ENCODE peak calls at places on chromosomes 7 and 10, in ten cellular contexts. M is ovary, H is SK-N-SH, U is cardiac muscle cell, X is pancreas, E is esophagus squamous epithelium, B is fibroblast of lung, F is endodermal cell, Y is HCT116, W is PC-9. L is an unnamed sample. For H3K36me3, the result is how much of the 10 kb centered on the place peaks cover.

GRCh38 chr10:36888925-36889573 is 236.3 kb upstream of the ANKRD30A start:
- DNase-seq in E (no peak), X (no peak), H (peak), Y (peak), M (no peak), W (no peak), B (no peak), F (peak), U (peak), L (no peak)

GRCh38 chr10:97534746-97535367 is 36.1 kb downstream of the UBTD1 start:
- DNase-seq in M (no peak), B (peak), U (peak), H (peak), X (no peak), W (no peak), Y (no peak), F (peak), E (no peak), L (no peak)

GRCh38 chr10:132185601-132186487 is 904 bp upstream of the DPYSL4 start:
- DNase-seq in F (peak), M (peak), E (no peak), H (no peak), Y (peak), U (peak), X (peak), B (peak), W (no peak), L (no peak)

GRCh38 chr10:88525371-88526079 is 57.6 kb downstream of the RNLS start:
- DNase-seq in M (no peak), E (no peak), U (no peak), F (no peak), W (peak), B (peak), X (peak), H (no peak), Y (peak), L (no peak)

GRCh38 chr10:59098387-59098786 is 78.1 kb upstream of the PHYHIPL start:
- DNase-seq in U (no peak), H (no peak), M (no peak), Y (no peak), F (no peak), X (no peak), B (peak), W (no peak), E (no peak), L (peak)

GRCh38 chr10:25934673-25935139 is 677 bp downstream of the MYO3A start:
- DNase-seq in W (no peak), U (peak), B (peak), X (peak), F (peak), Y (no peak), H (peak), E (no peak), M (no peak), L (no peak)

GRCh38 chr7:95396136-95397032 is at the start of gene PON3:
- DNase-seq in U (no peak), M (peak), Y (peak), H (no peak), W (no peak), E (no peak), X (peak), B (no peak), F (peak), L (no peak)

GRCh38 chr7:115976651-115977050 is 53.9 kb downstream of the TFEC start:
- DNase-seq in Y (no peak), X (no peak), F (no peak), W (no peak), H (no peak), U (no peak), B (no peak), M (no peak), E (no peak), L (no peak)

GRCh38 chr10:79104264-79104954 is 35.6 kb downstream of the ZMIZ1 start:
- DNase-seq in E (no peak), Y (no peak), X (peak), W (no peak), B (peak), H (no peak), F (no peak), U (no peak), M (peak), L (no peak)

GRCh38 chr10:98340946-98341345 is 73.0 kb upstream of the LOXL4 start:
- DNase-seq in X (no peak), W (no peak), M (no peak), E (no peak), B (peak), U (peak), H (peak), Y (no peak), F (no peak), L (no peak)

GRCh38 chr10:23999445-23999844 is 209.5 kb upstream of the KIAA1217 start:
- DNase-seq in M (no peak), H (no peak), B (no peak), W (no peak), F (no peak), X (no peak), E (no peak), U (no peak), Y (no peak), L (no peak)

GRCh38 chr10:95881316-95881715 is 26.5 kb upstream of the CC2D2B start:
- DNase-seq in H (no peak), X (no peak), B (no peak), E (no peak), Y (no peak), M (no peak), W (no peak), U (no peak), F (no peak), L (no peak)

GRCh38 chr7:80905334-80905733 is 13.5 kb downstream of the SEMA3C start:
- DNase-seq in X (no peak), E (no peak), Y (no peak), B (no peak), W (no peak), H (no peak), U (no peak), M (no peak), F (no peak), L (no peak)

GRCh38 chr7:28630350-28630749 is 218.0 kb downstream of the CREB5 start:
- DNase-seq in Y (no peak), W (no peak), U (no peak), X (no peak), M (no peak), B (no peak), E (no peak), H (no peak), F (no peak), L (peak)

GRCh38 chr10:6755891-6756460 is 175.9 kb upstream of the PRKCQ start:
- DNase-seq in Y (no peak), X (no peak), F (no peak), H (no peak), U (no peak), M (no peak), E (no peak), B (peak), W (no peak), L (peak)

GRCh38 chr7:74064696-74065095 is 18.9 kb upstream of the LIMK1 start:
- DNase-seq in M (no peak), E (no peak), B (no peak), F (no peak), X (no peak), Y (no peak), U (no peak), W (no peak), H (no peak), L (no peak)

GRCh38 chr10:100359529-100360150 is 12.6 kb downstream of the SCD start:
- DNase-seq in W (no peak), E (no peak), B (no peak), Y (no peak), F (no peak), U (peak), X (peak), H (peak), M (no peak), L (no peak)

GRCh38 chr10:112361951-112362770 is 11.8 kb upstream of the ACSL5 start:
- DNase-seq in M (no peak), H (no peak), U (peak), Y (no peak), W (peak), B (peak), F (peak), E (no peak), X (peak), L (no peak)

GRCh38 chr10:80664071-80664680 is 126.5 kb downstream of the SH2D4B start:
- DNase-seq in H (peak), B (peak), M (peak), W (no peak), Y (peak), U (peak), F (peak), E (no peak), X (peak), L (no peak)

GRCh38 chr10:121426307-121426706 is 171.9 kb downstream of the FGFR2 start:
- DNase-seq in M (no peak), X (no peak), Y (peak), H (no peak), W (no peak), F (peak), B (no peak), E (no peak), U (no peak), L (no peak)

DNA sequence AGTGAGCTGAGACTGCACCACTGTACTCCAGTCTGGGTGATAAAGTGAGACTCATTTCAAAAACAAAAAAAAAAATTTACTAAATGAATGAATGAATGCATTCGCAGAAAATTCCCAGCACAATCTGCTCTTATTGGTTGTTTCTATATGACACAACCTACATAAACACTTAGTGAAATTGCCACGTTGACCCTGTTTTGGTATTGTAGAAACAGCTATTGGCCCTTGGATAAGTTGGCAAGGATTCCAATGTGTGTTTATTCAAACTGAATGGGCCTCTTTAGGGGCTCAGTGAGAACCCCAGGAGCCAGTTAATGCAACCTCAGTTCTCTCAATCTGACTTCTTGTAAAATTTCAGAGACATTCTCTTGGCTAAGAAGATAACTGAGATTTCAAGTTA is 66.0 kb downstream of the HHEX start:
- DNase-seq in W (no peak), M (no peak), H (no peak), U (no peak), B (no peak), X (no peak), E (no peak), Y (no peak), F (no peak), L (no peak)
- H3K4me3 ChIP-seq in W (no peak), M (no peak), H (no peak), U (no peak), B (no peak), X (no peak), E (no peak), Y (no peak), F (no peak), L (no peak)

DNA sequence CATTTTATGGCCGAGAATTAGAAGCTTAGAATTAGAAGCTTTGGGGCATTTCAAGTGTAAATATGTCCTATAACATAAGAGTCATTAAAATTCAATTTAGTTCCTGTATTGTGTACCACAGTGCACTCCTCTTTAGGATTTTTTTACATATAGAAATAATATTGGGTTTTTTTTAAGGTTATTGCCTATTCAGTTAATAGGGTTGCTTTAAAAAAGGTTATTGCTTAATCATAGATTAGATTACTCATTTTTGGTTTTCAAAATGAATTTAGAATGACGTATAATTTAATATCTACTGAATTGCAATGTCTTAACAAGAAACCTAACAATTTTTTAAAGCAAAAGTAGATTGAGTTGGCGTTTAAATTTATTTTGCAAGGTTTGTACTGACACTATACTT is 34.1 kb downstream of the NOC3L start:
- DNase-seq in F (no peak), Y (no peak), U (no peak), M (no peak), W (no peak), H (no peak), E (no peak), B (no peak), X (no peak), L (no peak)
- H3K36me3 ChIP-seq in F (half or more), Y (under half), U (under half), M (under half), W (under half), H (half or more), E (under half), B (under half), X (under half), L (under half)

GRCh38 chr7:20745716-20746115 is 41.0 kb downstream of the SP8 start:
- DNase-seq in U (no peak), F (peak), E (no peak), B (no peak), W (no peak), H (no peak), Y (no peak), X (no peak), M (no peak), L (no peak)
- TF ChIP-seq CTCF in U (no peak), F (no peak), E (no peak), B (no peak), W (no peak), H (no peak), Y (no peak), X (no peak), M (no peak), L (no peak)

DNA sequence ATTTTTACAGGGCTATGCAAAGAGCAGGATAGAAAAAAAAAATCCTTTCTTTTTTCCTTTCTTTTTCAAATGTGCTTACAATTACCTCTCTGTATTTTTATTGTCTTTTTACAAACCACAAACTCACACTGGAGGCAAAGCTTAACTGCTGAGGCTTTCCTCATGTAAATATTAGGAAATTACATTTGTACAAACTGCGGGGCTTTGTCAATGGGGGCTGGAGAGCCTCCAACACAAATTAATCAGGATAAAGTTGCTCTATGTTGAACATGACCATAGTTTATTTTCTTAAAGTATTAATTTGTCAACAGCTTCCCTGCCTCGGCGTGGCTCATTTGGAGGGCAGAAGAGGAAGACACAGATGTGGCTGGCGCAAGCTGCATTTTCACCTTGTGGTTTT is 411.7 kb upstream of the MKI67 start:
- DNase-seq in U (no peak), B (no peak), H (no peak), M (no peak), E (no peak), Y (no peak), W (no peak), F (no peak), X (no peak), L (no peak)
- H3K4me3 ChIP-seq in U (no peak), B (no peak), H (no peak), M (no peak), E (no peak), Y (no peak), W (no peak), F (no peak), X (no peak), L (no peak)

GRCh38 chr10:30324448-30325110 is 24.5 kb downstream of the MTPAP start:
- DNase-seq in B (no peak), W (no peak), M (no peak), Y (no peak), H (no peak), X (no peak), F (no peak), U (no peak), E (no peak), L (no peak)
- H3K36me3 ChIP-seq in B (under half), W (under half), M (under half), Y (under half), H (under half), X (under half), F (half or more), U (under half), E (under half), L (under half)

GRCh38 chr10:28503114-28503513 is 29.8 kb upstream of the WAC start:
- DNase-seq in X (peak), Y (peak), U (no peak), E (no peak), H (peak), M (no peak), W (peak), B (peak), F (no peak), L (no peak)
- TF ChIP-seq CTCF in X (no peak), Y (peak), U (no peak), E (no peak), H (no peak), M (no peak), W (no peak), B (no peak), F (peak), L (no peak)

DNA sequence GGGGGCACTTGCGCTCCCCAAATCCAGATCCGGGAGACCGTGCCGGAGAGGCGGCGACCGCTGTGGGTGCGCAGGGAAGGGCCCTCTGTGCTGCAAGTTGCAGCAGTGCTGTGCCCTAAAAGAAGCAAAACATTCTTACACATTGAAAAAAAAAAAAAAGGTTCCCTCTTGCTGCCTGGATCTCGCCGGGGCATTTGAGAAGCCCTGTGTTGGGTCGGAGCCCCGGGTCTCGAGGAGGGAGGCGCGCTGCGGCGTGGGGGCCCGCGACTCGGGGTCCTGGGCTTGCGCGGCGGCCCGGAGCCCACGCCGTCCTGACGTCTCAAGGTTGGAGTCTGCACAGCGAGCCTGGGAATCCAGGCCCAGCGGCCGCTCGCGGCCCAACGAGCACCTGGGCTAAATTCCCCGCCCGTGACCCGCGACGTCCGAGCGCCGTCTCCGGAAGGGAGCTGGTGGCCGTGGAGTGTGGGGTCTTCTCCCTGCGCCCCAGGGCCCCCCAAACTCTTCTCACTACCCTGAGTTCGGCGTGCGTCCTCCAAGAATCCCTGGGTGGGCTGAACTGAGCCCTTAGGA is 1.3 kb upstream of the CTBP2 start:
- DNase-seq in E (no peak), H (peak), Y (no peak), X (peak), M (peak), W (no peak), B (no peak), U (peak), F (no peak), L (no peak)
- H3K4me3 ChIP-seq in E (peak), H (peak), Y (peak), X (peak), M (peak), W (peak), B (peak), U (peak), F (peak), L (peak)

GRCh38 chr10:130141460-130141859 is 5.3 kb downstream of the GLRX3 start:
- DNase-seq in B (peak), Y (no peak), W (no peak), F (no peak), E (no peak), U (no peak), X (no peak), M (no peak), H (no peak), L (no peak)

GRCh38 chr10:130141038-130141437 is 4.8 kb downstream of the GLRX3 start:
- DNase-seq in B (no peak), Y (no peak), U (no peak), E (no peak), W (no peak), M (no peak), X (no peak), H (no peak), F (no peak), L (no peak)

GRCh38 chr10:130138479-130138866 is 2.3 kb downstream of the GLRX3 start:
- DNase-seq in U (no peak), W (peak), X (no peak), F (no peak), H (no peak), M (no peak), B (peak), E (no peak), Y (peak), L (no peak)

GRCh38 chr10:130140425-130140824 is 4.2 kb downstream of the GLRX3 start:
- DNase-seq in W (no peak), X (no peak), F (no peak), B (no peak), U (no peak), H (no peak), E (no peak), Y (no peak), M (no peak), L (no peak)

DNA sequence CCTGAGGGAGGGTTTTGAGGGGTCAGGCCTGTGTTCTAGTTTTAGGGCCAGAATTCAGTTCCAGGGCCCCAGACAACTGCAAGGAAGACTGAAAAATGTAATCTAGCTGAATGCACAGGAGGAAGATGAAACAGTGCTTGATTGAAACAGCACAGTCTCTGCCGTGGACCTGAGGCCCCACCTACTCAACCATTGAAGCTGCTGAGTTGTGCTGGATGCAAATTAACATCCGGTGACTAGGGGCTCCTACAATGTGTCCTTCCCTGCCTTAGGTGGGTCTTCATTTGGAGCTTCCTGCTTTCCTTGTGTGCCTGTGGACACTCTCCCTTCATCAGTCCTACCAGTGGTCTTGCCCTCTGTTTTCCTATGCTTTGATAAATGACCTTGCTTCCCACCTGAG is 5.7 kb downstream of the GLRX3 start:
- DNase-seq in E (no peak), F (no peak), X (no peak), U (no peak), W (no peak), B (no peak), Y (no peak), M (no peak), H (no peak), L (no peak)
- H3K36me3 ChIP-seq in E (under half), F (half or more), X (under half), U (under half), W (under half), B (under half), Y (under half), M (under half), H (under half), L (under half)

DNA sequence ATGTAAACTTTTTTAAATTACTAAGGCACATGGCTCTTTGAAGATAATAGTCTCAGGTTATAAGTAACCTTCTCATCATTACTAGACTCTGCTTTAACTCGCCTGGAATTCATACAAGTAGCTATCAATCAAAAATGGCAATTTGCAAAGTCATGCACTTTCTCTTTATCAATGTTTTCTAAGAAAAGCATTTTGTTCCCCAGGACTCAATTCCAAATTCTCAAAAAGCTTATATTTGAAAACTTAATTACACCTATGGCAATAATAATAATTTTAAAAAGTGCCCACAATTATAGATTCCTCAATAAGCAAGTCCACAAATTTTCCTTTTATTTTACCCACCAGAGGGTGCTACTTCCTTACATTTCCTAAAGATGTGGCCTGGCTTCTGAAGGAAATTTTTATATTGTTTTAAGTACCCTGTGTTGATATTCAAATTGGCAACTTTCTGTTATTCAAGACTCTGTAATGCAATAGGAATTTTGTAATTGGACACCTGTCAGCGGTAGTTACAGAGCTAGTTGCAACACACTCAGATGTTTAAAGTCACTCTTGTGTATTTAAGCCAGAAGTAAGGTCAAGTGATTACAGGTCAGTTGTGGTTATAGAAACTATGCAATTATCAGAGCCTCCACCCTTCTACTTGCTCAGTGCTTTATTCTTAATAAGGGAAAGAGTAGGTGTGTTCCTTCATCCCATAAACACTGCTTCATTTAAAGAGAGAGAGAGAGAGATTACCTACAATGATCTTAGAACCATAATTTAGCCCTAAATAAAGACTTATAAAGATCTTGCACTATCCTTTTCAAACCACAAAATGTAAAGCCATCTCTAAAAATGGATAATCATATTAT is 47.1 kb upstream of the HYAL4 start:
- DNase-seq in W (peak), M (no peak), Y (peak), B (peak), H (peak), F (no peak), E (no peak), X (peak), U (peak), L (peak)
- TF ChIP-seq CTCF in W (peak), M (no peak), Y (peak), B (peak), H (peak), F (peak), E (no peak), X (peak), U (peak), L (peak)